ENCODE peak calls at places on chromosomes 4 and X, in seven cellular contexts. Z is fibroblast of lung, W is psoas muscle, R is endodermal cell, Q is ovary, O is heart left ventricle, I is heart right ventricle. C is an unnamed sample. For H3K36me3, the result is how much of the 10 kb centered on the place peaks cover.

GRCh38 chr4:53541577-53542206 is 49.6 kb downstream of the LNX1 start:
- DNase-seq in Z (peak), W (no peak), R (no peak), Q (no peak), O (no peak), I (no peak), C (no peak)

GRCh38 chr4:15779336-15779735 is 1.2 kb downstream of the CD38 start:
- DNase-seq in Z (peak), W (peak), R (peak), Q (no peak), O (peak), I (peak), C (peak)

GRCh38 chrX:46582964-46583363 is 9.4 kb downstream of the CHST7 start:
- DNase-seq in Z (peak), W (no peak), R (no peak), Q (no peak), O (no peak), I (no peak), C (no peak)

GRCh38 chr4:47274931-47275330 is 188.6 kb downstream of the COMMD8 start:
- DNase-seq in Z (no peak), W (no peak), R (no peak), Q (no peak), O (no peak), I (no peak), C (no peak)

GRCh38 chr4:24065974-24066373 is 176.1 kb upstream of the PPARGC1A start:
- DNase-seq in Z (no peak), W (no peak), R (no peak), Q (no peak), O (no peak), I (no peak), C (no peak)

GRCh38 chr4:124713213-124713592 is 671 bp upstream of the ANKRD50 start:
- DNase-seq in Z (peak), W (peak), R (peak), Q (peak), O (peak), I (peak), C (peak)

GRCh38 chr4:78552398-78553396 is 1.1 kb downstream of the ANXA3 start:
- DNase-seq in Z (no peak), W (no peak), R (peak), Q (no peak), O (no peak), I (no peak), C (no peak)

GRCh38 chr4:69875986-69876542 is 16.1 kb upstream of the SULT1E1 start:
- DNase-seq in Z (no peak), W (no peak), R (no peak), Q (no peak), O (no peak), I (no peak), C (no peak)

GRCh38 chrX:31459361-31459760 is 387.5 kb upstream of the FTHL17 start:
- DNase-seq in Z (peak), W (no peak), R (no peak), Q (no peak), O (no peak), I (no peak), C (no peak)

GRCh38 chr4:8218371-8219050 is 19.4 kb downstream of the SH3TC1 start:
- DNase-seq in Z (no peak), W (no peak), R (no peak), Q (no peak), O (no peak), I (no peak), C (no peak)

GRCh38 chr4:23945521-23946017 is 55.7 kb upstream of the PPARGC1A start:
- DNase-seq in Z (peak), W (peak), R (no peak), Q (no peak), O (peak), I (no peak), C (no peak)

GRCh38 chr4:105896984-105897760 is 1.9 kb downstream of the NPNT start:
- DNase-seq in Z (no peak), W (no peak), R (no peak), Q (no peak), O (no peak), I (no peak), C (no peak)

GRCh38 chr4:4541040-4541631 is 712 bp downstream of the STX18 start:
- DNase-seq in Z (peak), W (no peak), R (no peak), Q (no peak), O (no peak), I (peak), C (peak)

GRCh38 chrX:13937370-13938052 is 92.2 kb downstream of the GEMIN8 start:
- DNase-seq in Z (peak), W (no peak), R (peak), Q (no peak), O (no peak), I (peak), C (peak)

GRCh38 chrX:19709812-19710518 is 177.4 kb downstream of the SH3KBP1 start:
- DNase-seq in Z (peak), W (no peak), R (no peak), Q (no peak), O (no peak), I (no peak), C (no peak)

GRCh38 chr4:83552085-83552484 is 16.2 kb downstream of the GPAT3 start:
- DNase-seq in Z (no peak), W (no peak), R (no peak), Q (no peak), O (no peak), I (no peak), C (no peak)

GRCh38 chr4:139458543-139458942 is 4.6 kb downstream of the RAB33B start:
- DNase-seq in Z (no peak), W (no peak), R (no peak), Q (no peak), O (no peak), I (no peak), C (no peak)

GRCh38 chr4:44544158-44544557 is 95.5 kb upstream of the KCTD8 start:
- DNase-seq in Z (no peak), W (no peak), R (no peak), Q (no peak), O (no peak), I (no peak), C (no peak)

GRCh38 chr4:106541253-106541652 is 172.7 kb upstream of the GIMD1 start:
- DNase-seq in Z (peak), W (no peak), R (no peak), Q (no peak), O (no peak), I (no peak), C (no peak)

GRCh38 chrX:69362354-69362753 is 141.8 kb upstream of the NALF2 start:
- DNase-seq in Z (no peak), W (no peak), R (no peak), Q (no peak), O (no peak), I (no peak), C (no peak)

GRCh38 chr4:37748546-37748945 is 62.4 kb upstream of the RELL1 start:
- DNase-seq in Z (peak), W (no peak), R (no peak), Q (no peak), O (no peak), I (no peak), C (no peak)

GRCh38 chrX:56882581-56882980 is 112.8 kb downstream of the SPIN3 start:
- DNase-seq in Z (no peak), W (no peak), R (no peak), Q (no peak), O (no peak), I (no peak), C (no peak)

GRCh38 chrX:53088136-53088974 is 5.6 kb upstream of the KANTR start:
- DNase-seq in Z (peak), W (peak), R (peak), Q (peak), O (peak), I (peak), C (peak)

GRCh38 chrX:19019996-19020395 is 36.1 kb upstream of the PHKA2 start:
- DNase-seq in Z (no peak), W (no peak), R (no peak), Q (no peak), O (no peak), I (no peak), C (no peak)

GRCh38 chrX:130799393-130799792 is 103.6 kb downstream of the ENOX2 start:
- DNase-seq in Z (no peak), W (no peak), R (no peak), Q (no peak), O (no peak), I (no peak), C (no peak)

GRCh38 chr4:37389967-37390580 is 145.5 kb downstream of the NWD2 start:
- DNase-seq in Z (peak), W (no peak), R (peak), Q (no peak), O (no peak), I (peak), C (no peak)

GRCh38 chrX:24266996-24267395 is 46.9 kb downstream of the SUPT20HL2 start:
- DNase-seq in Z (no peak), W (no peak), R (no peak), Q (no peak), O (no peak), I (no peak), C (no peak)

GRCh38 chrX:153525451-153525850 is 8.0 kb downstream of the ATP2B3 start:
- DNase-seq in Z (no peak), W (no peak), R (no peak), Q (no peak), O (no peak), I (no peak), C (no peak)

GRCh38 chrX:35890699-35891098 is 28.8 kb upstream of the CFAP47 start:
- DNase-seq in Z (peak), W (no peak), R (peak), Q (no peak), O (no peak), I (peak), C (peak)

GRCh38 chr4:77695769-77696168 is 90.1 kb downstream of the CXCL13 start:
- DNase-seq in Z (peak), W (no peak), R (no peak), Q (no peak), O (no peak), I (no peak), C (no peak)

DNA sequence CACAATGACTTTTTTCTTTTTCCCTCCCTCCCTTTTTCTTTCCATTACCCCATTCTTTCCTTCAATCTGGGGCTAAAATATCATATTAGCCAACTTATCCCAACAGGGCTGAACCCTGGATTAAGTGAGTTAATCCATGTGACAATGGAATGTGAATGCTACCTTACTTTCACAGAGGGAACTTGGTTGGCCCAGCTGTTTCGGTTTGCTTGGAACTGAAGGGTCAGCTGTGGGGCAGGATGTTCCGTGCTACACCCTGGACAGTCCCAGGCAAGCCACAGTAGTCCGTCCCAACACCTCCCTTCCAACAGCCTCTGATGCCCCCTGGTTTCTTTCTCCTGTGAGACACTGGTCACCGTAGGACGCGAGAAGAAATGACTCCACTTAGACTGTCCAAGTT is 95.0 kb upstream of the STS start:
- DNase-seq in Z (no peak), W (no peak), R (no peak), Q (no peak), O (no peak), I (no peak), C (no peak)
- H3K4me3 ChIP-seq in Z (no peak), W (no peak), R (no peak), Q (no peak), O (no peak), I (no peak), C (no peak)

GRCh38 chr4:111994392-111994791 is 150.9 kb upstream of the FAM241A start:
- DNase-seq in Z (no peak), W (no peak), R (no peak), Q (no peak), O (no peak), I (no peak), C (no peak)

GRCh38 chr4:111989817-111990216 is 155.4 kb upstream of the FAM241A start:
- DNase-seq in Z (no peak), W (no peak), R (no peak), Q (no peak), O (no peak), I (no peak), C (no peak)

GRCh38 chr4:111992604-111993151 is 152.6 kb upstream of the FAM241A start:
- DNase-seq in Z (no peak), W (no peak), R (no peak), Q (no peak), O (no peak), I (no peak), C (no peak)

GRCh38 chr4:111991163-111991562 is 154.1 kb upstream of the FAM241A start:
- DNase-seq in Z (no peak), W (no peak), R (no peak), Q (no peak), O (no peak), I (no peak), C (no peak)

GRCh38 chr4:111991797-111992196 is 153.5 kb upstream of the FAM241A start:
- DNase-seq in Z (peak), W (no peak), R (no peak), Q (no peak), O (no peak), I (no peak), C (no peak)
- H3K36me3 ChIP-seq in Z (under half), W (under half), R (under half), Q (under half), O (under half), I (under half), C (under half)

DNA sequence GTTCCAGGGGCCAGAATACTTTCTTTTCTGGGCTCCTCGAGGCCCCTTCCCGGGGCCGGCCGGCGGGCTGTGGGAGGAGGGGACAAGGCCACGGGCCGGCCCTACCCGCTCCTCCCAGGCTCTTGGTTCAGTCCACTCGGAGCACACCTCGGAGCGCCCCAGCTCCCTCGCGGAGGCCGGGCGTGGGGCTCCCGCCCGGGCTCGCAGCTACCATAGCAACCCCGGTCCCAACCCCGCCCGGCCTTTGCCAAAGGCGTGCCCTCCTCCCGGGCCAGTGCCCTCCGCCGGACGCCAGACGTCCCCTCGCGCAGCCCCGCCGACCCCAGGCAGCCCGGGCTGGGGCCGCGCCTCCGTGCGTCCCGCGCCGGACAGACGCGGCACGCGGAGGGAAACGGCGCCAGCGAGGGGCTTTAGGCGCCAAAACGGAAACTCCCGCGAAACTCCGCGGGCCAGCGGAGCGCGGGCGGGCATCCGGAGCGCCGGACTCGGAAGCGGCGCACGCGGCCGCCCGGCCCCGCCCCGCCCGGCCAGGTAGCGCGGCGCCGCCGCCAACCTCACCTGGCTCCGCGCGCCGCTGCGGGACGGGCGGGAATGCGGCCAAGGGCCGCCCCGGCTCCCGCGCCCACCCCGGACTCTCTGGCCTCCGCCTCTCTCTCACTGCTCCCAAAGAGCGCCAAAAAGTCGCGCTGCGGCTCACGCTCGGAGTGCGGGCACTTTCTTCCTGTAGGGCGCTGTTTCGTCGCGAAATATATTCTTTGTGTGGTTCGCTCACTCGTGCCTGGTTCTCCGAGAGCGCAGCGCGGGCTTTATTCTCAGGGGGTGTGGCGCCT is 633 bp upstream of the MBNL3 start:
- DNase-seq in Z (peak), W (peak), R (peak), Q (peak), O (peak), I (peak), C (peak)
- H3K27ac ChIP-seq in Z (peak), W (peak), R (peak), Q (peak), O (peak), I (peak), C (peak)

DNA sequence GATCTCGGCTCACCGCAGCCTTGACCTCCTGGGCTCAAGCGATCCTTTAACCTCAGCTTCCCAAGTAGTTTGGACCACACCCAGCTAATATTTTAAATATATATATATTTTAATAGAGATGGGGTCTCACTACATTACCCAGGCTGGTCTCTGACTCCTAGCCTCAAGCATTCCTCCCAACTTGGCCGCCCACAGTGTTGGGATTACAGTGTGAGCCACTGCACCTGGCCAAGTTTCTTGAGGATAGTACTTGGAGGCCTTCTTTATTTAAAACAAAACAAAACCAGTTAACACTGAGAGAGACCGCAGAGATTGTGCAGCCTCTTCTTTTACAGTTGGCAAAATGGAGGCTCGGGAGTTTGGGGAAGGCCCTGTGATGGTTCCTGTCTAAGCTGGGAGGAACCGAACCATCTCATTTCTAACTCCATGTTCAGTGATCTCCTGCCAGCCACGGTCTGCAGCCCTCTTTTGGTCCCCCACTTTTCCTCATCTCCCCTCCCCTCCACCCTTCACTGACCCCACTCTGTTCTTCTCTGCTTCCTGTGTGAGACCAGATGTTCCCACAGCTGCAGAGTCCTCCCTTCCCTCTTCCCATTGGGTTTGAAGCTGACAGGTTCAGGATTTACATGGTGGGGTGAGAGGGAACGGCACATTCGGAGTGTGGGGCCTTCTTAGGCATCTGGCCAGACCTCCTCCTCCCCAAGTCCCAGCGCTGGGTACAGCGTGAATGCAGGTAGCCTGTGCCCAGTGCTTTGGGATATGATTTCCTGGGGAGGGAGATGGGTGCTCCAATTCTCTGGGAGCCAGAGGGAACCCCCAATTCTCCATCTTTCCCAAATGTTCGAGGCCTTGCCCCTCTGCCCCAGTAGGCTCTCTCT is 1.4 kb upstream of the SORCS2 start:
- DNase-seq in Z (no peak), W (peak), R (peak), Q (peak), O (no peak), I (no peak), C (peak)
- H3K4me3 ChIP-seq in Z (no peak), W (no peak), R (no peak), Q (no peak), O (no peak), I (no peak), C (no peak)

DNA sequence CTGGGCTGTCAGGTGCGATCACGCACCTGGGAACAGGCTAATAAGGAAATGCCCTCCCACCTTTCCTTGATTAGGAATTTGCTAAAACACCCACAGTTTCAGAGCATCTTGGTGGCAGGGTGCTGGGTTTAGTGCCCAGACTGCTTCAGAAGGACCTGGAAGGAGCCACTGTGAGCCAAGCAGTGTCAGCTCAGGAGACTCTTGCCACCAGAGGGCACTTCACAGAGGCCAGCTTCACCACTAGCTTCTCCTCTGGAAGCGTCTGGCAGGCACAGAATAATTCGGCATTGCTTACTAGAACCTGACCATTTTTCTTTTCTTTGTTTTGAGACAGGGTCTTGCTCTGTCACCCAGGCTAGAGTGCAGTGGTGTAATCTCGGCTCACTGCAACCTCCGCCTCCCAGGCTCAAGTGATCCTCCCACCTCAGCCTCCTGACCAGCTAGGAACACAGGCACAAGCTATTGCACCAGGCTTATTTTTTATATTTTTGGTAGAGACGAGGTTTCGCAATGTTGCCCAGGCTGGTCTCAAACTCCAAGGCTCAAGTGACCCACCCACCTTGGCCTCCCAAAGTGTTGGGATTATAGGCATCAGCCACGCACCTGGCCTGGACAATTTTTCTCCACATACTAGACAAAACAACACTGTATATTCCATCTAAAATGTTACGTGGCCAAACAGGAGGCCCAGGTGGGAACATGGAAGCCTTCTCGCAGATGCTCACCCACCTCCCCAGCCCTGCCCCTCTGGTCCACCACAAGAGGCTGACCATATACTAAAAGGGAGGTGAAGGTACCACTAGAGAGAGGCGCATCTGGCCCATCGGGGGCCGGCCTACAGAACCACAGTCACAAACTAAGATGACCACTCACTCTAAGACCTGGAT is 14.1 kb downstream of the NOP14 start:
- DNase-seq in Z (no peak), W (peak), R (peak), Q (no peak), O (peak), I (no peak), C (no peak)
- H3K36me3 ChIP-seq in Z (under half), W (half or more), R (half or more), Q (under half), O (under half), I (under half), C (half or more)

GRCh38 chr4:128338634-128339355 is 51.2 kb upstream of the PGRMC2 start:
- DNase-seq in Z (peak), W (no peak), R (no peak), Q (no peak), O (no peak), I (no peak), C (no peak)

GRCh38 chr4:128334256-128334655 is 46.6 kb upstream of the PGRMC2 start:
- DNase-seq in Z (no peak), W (no peak), R (no peak), Q (no peak), O (no peak), I (no peak), C (no peak)

GRCh38 chr4:128335541-128335940 is 47.9 kb upstream of the PGRMC2 start:
- DNase-seq in Z (no peak), W (no peak), R (no peak), Q (no peak), O (no peak), I (no peak), C (no peak)

GRCh38 chr4:128341634-128342033 is 54.0 kb upstream of the PGRMC2 start:
- DNase-seq in Z (no peak), W (no peak), R (no peak), Q (no peak), O (no peak), I (no peak), C (no peak)

GRCh38 chr4:128337863-128338262 is 50.2 kb upstream of the PGRMC2 start:
- DNase-seq in Z (no peak), W (no peak), R (no peak), Q (no peak), O (no peak), I (no peak), C (no peak)
- H3K27ac ChIP-seq in Z (no peak), W (no peak), R (no peak), Q (no peak), O (no peak), I (no peak), C (no peak)

GRCh38 chr4:186424745-186425144 is 130.6 kb downstream of the MTNR1A start:
- DNase-seq in Z (no peak), W (no peak), R (no peak), Q (no peak), O (no peak), I (no peak), C (no peak)
- H3K4me3 ChIP-seq in Z (no peak), W (no peak), R (no peak), Q (no peak), O (no peak), I (no peak), C (no peak)

C was measured in tibial artery.